ENCODE peak calls at places on chromosomes 3 and 15, in six cellular contexts. One of them, this sample, is unnamed. For H3K4me1, the result is how much of the 10 kb centered on the place peaks cover.

GRCh38 chr15:66628976-66629723 is 63.4 kb upstream of the LCTL start:
- DNase-seq in A549: no peak
- DNase-seq in left ventricle myocardium inferior: no peak
- DNase-seq in lower lobe of right lung: peak
- DNase-seq in hepatocyte: no peak
- DNase-seq in IMR-90: no peak
- DNase-seq in this sample: no peak

GRCh38 chr15:75197062-75197630 is 4.5 kb upstream of the C15orf39 start:
- DNase-seq in A549: no peak
- DNase-seq in left ventricle myocardium inferior: no peak
- DNase-seq in lower lobe of right lung: no peak
- DNase-seq in hepatocyte: no peak
- DNase-seq in IMR-90: no peak
- DNase-seq in this sample: no peak

GRCh38 chr3:71312461-71312860 is 271.1 kb downstream of the FOXP1 start:
- DNase-seq in A549: no peak
- DNase-seq in left ventricle myocardium inferior: no peak
- DNase-seq in lower lobe of right lung: no peak
- DNase-seq in hepatocyte: no peak
- DNase-seq in IMR-90: no peak
- DNase-seq in this sample: no peak

GRCh38 chr3:100709840-100710235 is 544 bp downstream of the TFG start:
- DNase-seq in A549: peak
- DNase-seq in left ventricle myocardium inferior: no peak
- DNase-seq in lower lobe of right lung: peak
- DNase-seq in hepatocyte: peak
- DNase-seq in IMR-90: peak
- DNase-seq in this sample: peak

GRCh38 chr3:120111898-120112297 is 17.7 kb upstream of the GSK3B start:
- DNase-seq in A549: no peak
- DNase-seq in left ventricle myocardium inferior: no peak
- DNase-seq in lower lobe of right lung: no peak
- DNase-seq in hepatocyte: no peak
- DNase-seq in IMR-90: no peak
- DNase-seq in this sample: no peak

GRCh38 chr15:63306480-63307073 is 29.2 kb downstream of the APH1B start:
- DNase-seq in A549: no peak
- DNase-seq in left ventricle myocardium inferior: no peak
- DNase-seq in lower lobe of right lung: no peak
- DNase-seq in hepatocyte: no peak
- DNase-seq in IMR-90: no peak
- DNase-seq in this sample: no peak

GRCh38 chr3:47715928-47716327 is 65.8 kb downstream of the SMARCC1 start:
- DNase-seq in A549: no peak
- DNase-seq in left ventricle myocardium inferior: no peak
- DNase-seq in lower lobe of right lung: no peak
- DNase-seq in hepatocyte: no peak
- DNase-seq in IMR-90: peak
- DNase-seq in this sample: no peak

GRCh38 chr3:140117111-140117526 is 182.1 kb downstream of the CLSTN2 start:
- DNase-seq in A549: no peak
- DNase-seq in left ventricle myocardium inferior: no peak
- DNase-seq in lower lobe of right lung: no peak
- DNase-seq in hepatocyte: peak
- DNase-seq in IMR-90: no peak
- DNase-seq in this sample: no peak

GRCh38 chr15:40310001-40310959 is 2.5 kb upstream of the PLCB2 start:
- DNase-seq in A549: peak
- DNase-seq in left ventricle myocardium inferior: peak
- DNase-seq in lower lobe of right lung: peak
- DNase-seq in hepatocyte: peak
- DNase-seq in IMR-90: peak
- DNase-seq in this sample: no peak

GRCh38 chr3:48034000-48034516 is 17.8 kb upstream of the MAP4 start:
- DNase-seq in A549: no peak
- DNase-seq in left ventricle myocardium inferior: no peak
- DNase-seq in lower lobe of right lung: no peak
- DNase-seq in hepatocyte: peak
- DNase-seq in IMR-90: peak
- DNase-seq in this sample: no peak

GRCh38 chr3:31242561-31242960 is 290.2 kb upstream of the STT3B start:
- DNase-seq in A549: no peak
- DNase-seq in left ventricle myocardium inferior: no peak
- DNase-seq in lower lobe of right lung: no peak
- DNase-seq in hepatocyte: no peak
- DNase-seq in IMR-90: no peak
- DNase-seq in this sample: no peak

GRCh38 chr15:29140475-29141172 is 129.0 kb downstream of the NSMCE3 start:
- DNase-seq in A549: no peak
- DNase-seq in left ventricle myocardium inferior: no peak
- DNase-seq in lower lobe of right lung: no peak
- DNase-seq in hepatocyte: no peak
- DNase-seq in IMR-90: no peak
- DNase-seq in this sample: no peak

GRCh38 chr15:37056168-37056893 is 44.0 kb downstream of the MEIS2 start:
- DNase-seq in A549: no peak
- DNase-seq in left ventricle myocardium inferior: peak
- DNase-seq in lower lobe of right lung: no peak
- DNase-seq in hepatocyte: no peak
- DNase-seq in IMR-90: no peak
- DNase-seq in this sample: no peak

GRCh38 chr3:23189183-23189582 is 13.9 kb upstream of the UBE2E2 start:
- DNase-seq in A549: no peak
- DNase-seq in left ventricle myocardium inferior: no peak
- DNase-seq in lower lobe of right lung: no peak
- DNase-seq in hepatocyte: no peak
- DNase-seq in IMR-90: no peak
- DNase-seq in this sample: no peak

GRCh38 chr15:31062310-31062964 is 39.1 kb downstream of the TRPM1 start:
- DNase-seq in A549: no peak
- DNase-seq in left ventricle myocardium inferior: no peak
- DNase-seq in lower lobe of right lung: no peak
- DNase-seq in hepatocyte: no peak
- DNase-seq in IMR-90: no peak
- DNase-seq in this sample: no peak

DNA sequence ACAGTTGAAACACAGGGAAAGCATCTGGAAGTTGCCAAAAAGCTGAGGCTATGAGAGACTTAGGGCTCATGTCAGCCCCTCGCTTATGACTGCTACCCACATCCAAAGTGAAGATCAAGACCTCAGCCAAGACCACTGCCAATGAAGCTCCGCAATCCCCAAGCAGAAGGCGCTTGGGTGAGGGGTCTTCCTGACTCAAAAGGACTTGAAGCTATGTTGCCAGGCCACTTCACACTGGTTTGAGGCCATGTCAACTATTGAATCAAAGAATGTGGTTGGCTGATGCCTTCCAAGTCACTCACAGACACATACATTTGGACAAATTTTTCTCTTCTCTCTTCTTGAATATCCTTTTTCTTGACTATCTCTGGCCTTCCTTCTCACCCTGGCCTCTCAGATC is 928 bp upstream of the CCR4 start:
- DNase-seq in A549: no peak
- DNase-seq in left ventricle myocardium inferior: no peak
- DNase-seq in lower lobe of right lung: no peak
- DNase-seq in hepatocyte: no peak
- DNase-seq in IMR-90: no peak
- DNase-seq in this sample: no peak
- H3K4me1 ChIP-seq in A549: under half
- H3K4me1 ChIP-seq in left ventricle myocardium inferior: under half
- H3K4me1 ChIP-seq in lower lobe of right lung: under half
- H3K4me1 ChIP-seq in hepatocyte: under half
- H3K4me1 ChIP-seq in IMR-90: under half
- H3K4me1 ChIP-seq in this sample: under half

DNA sequence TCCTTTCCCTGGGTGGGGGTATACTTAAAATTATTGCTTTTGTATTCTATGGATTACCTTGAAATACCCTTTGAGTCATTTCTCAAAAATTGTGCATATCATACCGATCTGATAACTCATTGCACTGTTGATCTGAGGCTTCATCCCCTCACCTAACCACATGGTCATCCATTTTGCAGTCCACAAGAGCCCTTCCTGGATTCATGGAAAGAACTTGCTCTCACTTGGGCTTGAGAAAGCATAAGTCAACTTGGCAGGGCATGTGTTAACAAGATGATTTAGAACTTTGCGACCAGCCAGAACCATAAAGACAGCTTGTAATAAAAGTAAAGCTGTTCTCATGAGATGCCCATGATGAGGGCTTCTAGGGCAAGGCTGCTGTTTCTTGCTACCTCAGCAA is 22.2 kb downstream of the MME start:
- DNase-seq in A549: no peak
- DNase-seq in left ventricle myocardium inferior: no peak
- DNase-seq in lower lobe of right lung: no peak
- DNase-seq in hepatocyte: no peak
- DNase-seq in IMR-90: peak
- DNase-seq in this sample: no peak
- H3K27ac ChIP-seq in A549: no peak
- H3K27ac ChIP-seq in left ventricle myocardium inferior: no peak
- H3K27ac ChIP-seq in lower lobe of right lung: no peak
- H3K27ac ChIP-seq in hepatocyte: no peak
- H3K27ac ChIP-seq in IMR-90: no peak
- H3K27ac ChIP-seq in this sample: no peak

DNA sequence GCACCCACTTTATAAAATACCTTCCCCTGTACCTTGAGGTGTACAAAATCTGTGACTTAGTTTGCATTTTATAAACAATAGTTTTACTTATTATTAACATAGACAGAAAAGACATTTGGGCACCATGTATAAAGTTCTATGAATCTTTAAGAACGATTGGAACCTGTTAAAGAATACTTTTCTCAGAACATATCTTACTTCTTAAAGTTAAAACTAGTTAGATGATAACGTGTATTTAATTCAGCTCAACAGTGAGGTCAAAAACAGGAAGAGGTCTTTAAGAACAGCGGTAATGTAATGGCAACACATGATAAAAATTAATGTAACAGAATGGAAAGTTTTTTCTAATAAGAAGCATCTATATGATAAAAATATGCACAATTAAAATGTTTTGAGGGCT is 25.0 kb downstream of the CPOX start:
- DNase-seq in A549: no peak
- DNase-seq in left ventricle myocardium inferior: no peak
- DNase-seq in lower lobe of right lung: no peak
- DNase-seq in hepatocyte: no peak
- DNase-seq in IMR-90: no peak
- DNase-seq in this sample: no peak
- H3K4me1 ChIP-seq in A549: under half
- H3K4me1 ChIP-seq in left ventricle myocardium inferior: under half
- H3K4me1 ChIP-seq in lower lobe of right lung: under half
- H3K4me1 ChIP-seq in hepatocyte: under half
- H3K4me1 ChIP-seq in IMR-90: under half
- H3K4me1 ChIP-seq in this sample: under half

GRCh38 chr3:53842436-53843194 is 3.6 kb downstream of the CHDH start:
- DNase-seq in A549: peak
- DNase-seq in left ventricle myocardium inferior: no peak
- DNase-seq in lower lobe of right lung: no peak
- DNase-seq in hepatocyte: peak
- DNase-seq in IMR-90: peak
- DNase-seq in this sample: no peak
- H3K27ac ChIP-seq in A549: no peak
- H3K27ac ChIP-seq in left ventricle myocardium inferior: no peak
- H3K27ac ChIP-seq in lower lobe of right lung: no peak
- H3K27ac ChIP-seq in hepatocyte: peak
- H3K27ac ChIP-seq in IMR-90: no peak
- H3K27ac ChIP-seq in this sample: no peak

GRCh38 chr3:63968612-63969350 is 54.5 kb downstream of the PSMD6 start:
- DNase-seq in A549: no peak
- DNase-seq in left ventricle myocardium inferior: no peak
- DNase-seq in lower lobe of right lung: no peak
- DNase-seq in hepatocyte: no peak
- DNase-seq in IMR-90: peak
- DNase-seq in this sample: no peak
- H3K4me1 ChIP-seq in A549: under half
- H3K4me1 ChIP-seq in left ventricle myocardium inferior: half or more
- H3K4me1 ChIP-seq in lower lobe of right lung: half or more
- H3K4me1 ChIP-seq in hepatocyte: half or more
- H3K4me1 ChIP-seq in IMR-90: under half
- H3K4me1 ChIP-seq in this sample: half or more

GRCh38 chr15:101489236-101489632 is 273 bp downstream of the PCSK6 start:
- DNase-seq in A549: peak
- DNase-seq in left ventricle myocardium inferior: peak
- DNase-seq in lower lobe of right lung: peak
- DNase-seq in hepatocyte: peak
- DNase-seq in IMR-90: no peak
- DNase-seq in this sample: no peak
- H3K27ac ChIP-seq in A549: peak
- H3K27ac ChIP-seq in left ventricle myocardium inferior: peak
- H3K27ac ChIP-seq in lower lobe of right lung: no peak
- H3K27ac ChIP-seq in hepatocyte: no peak
- H3K27ac ChIP-seq in IMR-90: no peak
- H3K27ac ChIP-seq in this sample: no peak

GRCh38 chr3:5012398-5012797 is 33.2 kb downstream of the BHLHE40 start:
- DNase-seq in A549: no peak
- DNase-seq in left ventricle myocardium inferior: no peak
- DNase-seq in lower lobe of right lung: no peak
- DNase-seq in hepatocyte: no peak
- DNase-seq in IMR-90: no peak
- DNase-seq in this sample: no peak

GRCh38 chr3:5013021-5013906 is 34.0 kb downstream of the BHLHE40 start:
- DNase-seq in A549: peak
- DNase-seq in left ventricle myocardium inferior: no peak
- DNase-seq in lower lobe of right lung: no peak
- DNase-seq in hepatocyte: peak
- DNase-seq in IMR-90: peak
- DNase-seq in this sample: no peak

GRCh38 chr3:5015056-5015455 is 35.8 kb downstream of the BHLHE40 start:
- DNase-seq in A549: no peak
- DNase-seq in left ventricle myocardium inferior: no peak
- DNase-seq in lower lobe of right lung: no peak
- DNase-seq in hepatocyte: no peak
- DNase-seq in IMR-90: no peak
- DNase-seq in this sample: no peak

GRCh38 chr3:5016218-5017161 is 37.3 kb downstream of the BHLHE40 start:
- DNase-seq in A549: peak
- DNase-seq in left ventricle myocardium inferior: no peak
- DNase-seq in lower lobe of right lung: peak
- DNase-seq in hepatocyte: peak
- DNase-seq in IMR-90: peak
- DNase-seq in this sample: peak

DNA sequence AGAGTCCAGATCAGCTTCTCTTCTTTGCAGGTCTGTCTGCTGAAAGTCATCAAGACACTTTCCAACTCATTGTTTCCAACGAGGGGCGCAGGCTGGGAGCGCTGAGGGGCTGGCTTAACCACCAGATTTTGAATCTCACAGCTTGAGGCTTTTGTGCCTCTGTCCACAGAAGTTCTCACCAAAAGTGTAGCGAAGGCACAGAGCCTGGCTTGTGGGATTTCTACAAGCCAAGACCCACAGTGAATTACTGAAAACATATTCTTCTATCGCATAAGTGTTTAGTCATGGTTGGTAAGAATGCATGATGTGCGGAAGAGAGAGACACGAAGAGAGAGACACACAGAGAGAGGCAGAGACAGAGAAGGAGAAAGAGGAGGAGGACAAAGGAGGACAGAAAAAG is 35.2 kb downstream of the BHLHE40 start:
- DNase-seq in A549: no peak
- DNase-seq in left ventricle myocardium inferior: no peak
- DNase-seq in lower lobe of right lung: no peak
- DNase-seq in hepatocyte: peak
- DNase-seq in IMR-90: no peak
- DNase-seq in this sample: no peak
- H3K4me1 ChIP-seq in A549: half or more
- H3K4me1 ChIP-seq in left ventricle myocardium inferior: half or more
- H3K4me1 ChIP-seq in lower lobe of right lung: half or more
- H3K4me1 ChIP-seq in hepatocyte: under half
- H3K4me1 ChIP-seq in IMR-90: under half
- H3K4me1 ChIP-seq in this sample: under half

This sample was measured in effector memory CD4-positive, alpha-beta T cell.